ENCODE peak calls at places on chromosomes 13 and 19, in five cellular contexts. L, W, E, M and A are unnamed samples.

GRCh38 chr19:40633207-40633606 is 32.0 kb downstream of the LTBP4 start:
- DNase-seq in L (no peak), W (no peak), E (peak; percentile 74), M (peak; percentile 33), A (no peak)

GRCh38 chr13:109163052-109163413 is 533.6 kb downstream of the MYO16 start:
- DNase-seq in L (no peak), W (no peak), E (no peak), M (no peak), A (no peak)

GRCh38 chr13:110521946-110522345 is 39.6 kb downstream of the RAB20 start:
- DNase-seq in L (no peak), W (peak; percentile 68), E (no peak), M (no peak), A (no peak)

GRCh38 chr19:29385191-29385795 is 140.5 kb upstream of the VSTM2B start:
- DNase-seq in L (no peak), W (peak; percentile 23), E (no peak), M (no peak), A (peak; percentile 40)

GRCh38 chr13:99033814-99034213 is 56.0 kb upstream of the DOCK9 start:
- DNase-seq in L (no peak), W (no peak), E (peak; percentile 32), M (no peak), A (no peak)

GRCh38 chr19:24002256-24002945 is 84.6 kb upstream of the ZNF254 start:
- DNase-seq in L (no peak), W (no peak), E (no peak), M (no peak), A (no peak)

GRCh38 chr13:70253834-70254233 is 145.6 kb upstream of the KLHL1 start:
- DNase-seq in L (no peak), W (no peak), E (no peak), M (no peak), A (no peak)

GRCh38 chr19:46206176-46206575 is 23.4 kb upstream of the IGFL1 start:
- DNase-seq in L (peak; percentile 60), W (no peak), E (no peak), M (no peak), A (no peak)

GRCh38 chr19:19661141-19661674 is 2.3 kb downstream of the ATP13A1 start:
- DNase-seq in L (no peak), W (peak; percentile 44), E (no peak), M (no peak), A (no peak)

GRCh38 chr19:6070179-6071102 is 39.9 kb downstream of the RFX2 start:
- DNase-seq in L (no peak), W (no peak), E (no peak), M (no peak), A (no peak)

GRCh38 chr19:40341601-40342482 is 6.4 kb downstream of the C19orf47 start:
- DNase-seq in L (peak; percentile 97), W (peak; percentile 72), E (no peak), M (no peak), A (peak; percentile 35)

GRCh38 chr19:47122359-47123335 is 8.0 kb upstream of the SAE1 start:
- DNase-seq in L (no peak), W (no peak), E (peak; percentile 92), M (peak; percentile 42), A (no peak)

GRCh38 chr19:8491574-8491973 is 10.9 kb downstream of the PRAM1 start:
- DNase-seq in L (no peak), W (no peak), E (no peak), M (no peak), A (peak; percentile 48)

GRCh38 chr13:102591988-102592781 is 4.6 kb upstream of the TPP2 start:
- DNase-seq in L (peak; percentile 70), W (peak; percentile 77), E (peak; percentile 82), M (peak; percentile 47), A (peak; percentile 90)

GRCh38 chr19:6509118-6509971 is 7.2 kb upstream of the TUBB4A start:
- DNase-seq in L (peak; percentile 56), W (peak; percentile 60), E (no peak), M (no peak), A (peak; percentile 87)

GRCh38 chr19:33225458-33225925 is at the start of gene SLC7A10:
- DNase-seq in L (no peak), W (no peak), E (no peak), M (no peak), A (no peak)